ENCODE peak calls at places on chromosomes 3 and 15, in five cellular contexts. Y is upper lobe of right lung, V is aorta, O is choroid plexus epithelial cell, S is BE2C. C is an unnamed sample.
A peak's percentile ranks its signal among the peaks of the same experiment; 100 is the strongest.

GRCh38 chr15:33975023-33975565 is 6.8 kb downstream of the CHRM5 start:
- DNase-seq in Y (no peak), V (no peak), O (peak; percentile 47), S (no peak), C (no peak)

GRCh38 chr15:92883643-92884458 is 16.3 kb upstream of the CHD2 start:
- DNase-seq in Y (no peak), V (no peak), O (peak; percentile 56), S (no peak), C (no peak)

GRCh38 chr3:139448104-139448503 is 28.2 kb downstream of the RBP2 start:
- DNase-seq in Y (no peak), V (no peak), O (no peak), S (no peak), C (no peak)

GRCh38 chr3:134279466-134279865 is 28.8 kb upstream of the RYK start:
- DNase-seq in Y (no peak), V (no peak), O (peak; percentile 65), S (no peak), C (no peak)

GRCh38 chr15:85727068-85727467 is 67.7 kb downstream of the KLHL25 start:
- DNase-seq in Y (no peak), V (no peak), O (peak; percentile 75), S (no peak), C (no peak)

GRCh38 chr15:89531796-89532537 is 35.6 kb upstream of the RHCG start:
- DNase-seq in Y (no peak), V (no peak), O (peak; percentile 27), S (no peak), C (no peak)

GRCh38 chr3:78139166-78139565 is 1099.3 kb downstream of the ROBO2 start:
- DNase-seq in Y (no peak), V (no peak), O (peak; percentile 83), S (no peak), C (no peak)

GRCh38 chr3:159252274-159252673 is 450.4 kb downstream of the MFSD1 start:
- DNase-seq in Y (no peak), V (no peak), O (peak; percentile 51), S (no peak), C (no peak)

GRCh38 chr3:75294124-75294523 is 370.0 kb upstream of the FRG2C start:
- DNase-seq in Y (peak; percentile 66), V (peak; percentile 75), O (peak; percentile 36), S (peak; percentile 35), C (peak; percentile 84)

GRCh38 chr3:102374863-102375637 is 59.8 kb upstream of the ZPLD1 start:
- DNase-seq in Y (no peak), V (no peak), O (no peak), S (no peak), C (no peak)

GRCh38 chr3:141487419-141488345 is 855 bp downstream of the RASA2 start:
- DNase-seq in Y (peak; percentile 92), V (peak; percentile 89), O (peak; percentile 54), S (peak; percentile 77), C (peak; percentile 90)

GRCh38 chr3:106183762-106184391 is 315.1 kb upstream of the CBLB start:
- DNase-seq in Y (no peak), V (no peak), O (peak; percentile 93), S (no peak), C (no peak)

GRCh38 chr3:38438421-38438820 is 15.3 kb upstream of the ACVR2B start:
- DNase-seq in Y (no peak), V (no peak), O (peak; percentile 59), S (no peak), C (no peak)

GRCh38 chr15:101458158-101458895 is 31.2 kb downstream of the PCSK6 start:
- DNase-seq in Y (no peak), V (peak; percentile 43), O (no peak), S (no peak), C (peak; percentile 34)

GRCh38 chr3:53650424-53650823 is 156.0 kb downstream of the CACNA1D start:
- DNase-seq in Y (no peak), V (no peak), O (no peak), S (no peak), C (no peak)

GRCh38 chr15:59173194-59173593 is 33.4 kb upstream of the LDHAL6B start:
- DNase-seq in Y (no peak), V (no peak), O (no peak), S (no peak), C (no peak)

DNA sequence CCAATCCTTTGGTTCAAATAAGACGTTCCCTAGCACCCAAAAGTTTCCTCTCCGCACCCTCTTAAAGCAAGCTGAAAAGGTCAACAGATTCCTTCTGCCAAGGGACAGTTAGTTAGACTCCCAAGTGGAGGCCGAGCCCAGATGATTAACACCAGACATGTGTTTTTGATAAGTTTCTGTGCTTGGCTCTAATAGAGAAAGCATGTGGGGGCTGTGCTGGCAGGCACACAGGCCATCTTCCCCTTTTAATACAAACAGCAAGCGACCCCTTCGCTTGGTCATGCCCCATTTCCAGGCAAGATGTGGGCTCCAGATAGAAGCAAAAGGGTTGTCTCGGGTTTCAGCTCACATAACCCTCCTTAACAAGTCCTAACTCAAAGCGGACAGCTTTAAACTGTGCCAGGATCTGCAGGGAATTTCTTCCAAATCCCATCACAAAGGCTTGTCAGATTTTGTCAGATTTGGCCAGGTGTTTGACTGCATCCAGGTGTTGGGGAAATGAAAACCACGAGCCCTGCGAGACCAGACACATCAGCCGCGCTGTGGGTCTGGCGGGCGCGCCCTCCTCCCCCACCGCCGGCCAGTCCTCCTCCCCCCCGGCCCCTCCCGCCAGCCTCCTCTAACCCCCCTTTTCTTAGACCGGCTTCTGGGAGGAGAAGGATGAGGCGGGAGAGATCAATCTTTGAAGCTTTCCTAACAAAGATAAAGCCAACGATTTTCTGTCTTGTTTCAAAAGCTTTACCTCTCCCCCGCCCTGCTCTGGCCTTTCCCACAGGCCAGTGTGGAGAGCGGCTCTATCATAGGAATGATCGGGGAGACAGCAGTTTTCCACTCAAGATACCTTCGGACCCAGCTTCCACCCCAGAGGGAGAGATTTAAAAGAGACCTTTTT is 3.4 kb downstream of the HES1 start:
- DNase-seq in Y (peak; percentile 63), V (no peak), O (peak; percentile 79), S (peak; percentile 77), C (peak; percentile 91)
- H3K4me3 ChIP-seq in Y (peak overlapping the region; percentile 68), V (no peak overlapping the region), O (peak overlapping the region; percentile 67), S (peak overlapping the region; percentile 50), C (peak overlapping the region; percentile 76)

DNA sequence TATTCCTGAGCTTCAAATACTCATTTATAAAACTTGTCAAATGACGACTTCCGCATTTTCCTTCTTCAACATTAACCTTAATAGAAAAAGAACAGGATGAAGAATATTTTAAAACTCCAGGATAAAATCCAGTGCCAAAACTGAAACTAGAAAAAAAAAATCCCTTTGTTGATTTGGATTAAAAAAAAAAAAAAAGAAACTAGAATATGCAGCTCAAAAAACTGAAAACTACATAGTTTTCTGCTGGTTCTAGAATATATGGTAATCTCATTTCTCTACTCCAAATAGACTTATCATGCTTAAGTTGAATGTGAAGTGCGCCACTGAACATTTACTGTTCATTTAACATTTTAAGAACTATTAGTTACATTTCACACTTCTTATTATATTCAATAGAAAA is 6.0 kb downstream of the TRA2B start:
- DNase-seq in Y (no peak), V (no peak), O (no peak), S (no peak), C (no peak)
- H3K4me3 ChIP-seq in Y (peak overlapping the region; percentile 25), V (no peak overlapping the region), O (no peak overlapping the region), S (peak overlapping the region; percentile 96), C (peak overlapping the region; percentile 92)

GRCh38 chr15:67105991-67106763 is 40.8 kb downstream of the SMAD3 start:
- DNase-seq in Y (no peak), V (peak; percentile 60), O (no peak), S (no peak), C (no peak)
- H3K4me3 ChIP-seq in Y (no peak overlapping the region), V (no peak overlapping the region), O (no peak overlapping the region), S (no peak overlapping the region), C (no peak overlapping the region)

GRCh38 chr3:49871536-49872157 is 1.9 kb upstream of the CAMKV start:
- DNase-seq in Y (no peak), V (no peak), O (no peak), S (no peak), C (no peak)

GRCh38 chr3:49869525-49870126 is at the start of gene CAMKV:
- DNase-seq in Y (no peak), V (no peak), O (no peak), S (peak; percentile 72), C (peak; percentile 86)

GRCh38 chr3:49867871-49868321 is 1.8 kb downstream of the CAMKV start:
- DNase-seq in Y (no peak), V (no peak), O (peak; percentile 50), S (no peak), C (peak; percentile 93)

GRCh38 chr3:49867400-49867799 is 2.3 kb downstream of the CAMKV start:
- DNase-seq in Y (no peak), V (no peak), O (no peak), S (no peak), C (no peak)

DNA sequence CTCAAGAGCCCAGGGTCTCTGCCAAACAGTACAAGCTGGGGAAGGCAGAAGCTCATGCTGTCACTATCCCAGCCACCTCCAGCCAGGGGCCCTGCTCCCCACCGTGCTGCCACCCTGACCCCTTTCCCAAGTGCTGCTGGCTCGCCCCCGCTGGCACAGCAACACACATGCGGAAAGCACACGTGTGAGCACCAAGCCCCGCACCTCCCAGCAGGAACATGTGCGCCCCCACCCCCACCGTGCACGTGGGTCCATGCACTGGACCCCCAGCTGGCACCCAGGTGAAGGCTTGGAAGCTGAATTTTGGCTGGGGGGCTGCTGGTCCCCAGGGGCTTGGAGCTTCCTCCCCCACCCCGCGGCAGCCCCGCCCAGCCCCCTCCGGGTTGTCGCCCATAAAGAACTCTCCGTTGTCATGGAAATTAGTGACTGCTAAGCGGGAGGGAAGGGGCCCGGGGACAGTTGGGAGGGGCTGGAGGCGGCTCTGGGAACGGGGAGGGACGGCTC is 703 bp downstream of the CAMKV start:
- DNase-seq in Y (no peak), V (no peak), O (no peak), S (peak; percentile 35), C (peak; percentile 78)
- H3K4me3 ChIP-seq in Y (peak overlapping the region; percentile 31), V (no peak overlapping the region), O (no peak overlapping the region), S (peak overlapping the region; percentile 67), C (peak overlapping the region; percentile 64)

GRCh38 chr15:90570643-90571042 is 40.9 kb downstream of the CRTC3 start:
- DNase-seq in Y (no peak), V (no peak), O (no peak), S (no peak), C (no peak)
- H3K4me3 ChIP-seq in Y (no peak overlapping the region), V (no peak overlapping the region), O (no peak overlapping the region), S (no peak overlapping the region), C (no peak overlapping the region)

GRCh38 chr3:58334013-58334321 is 1.3 kb downstream of the PXK start:
- DNase-seq in Y (no peak), V (no peak), O (no peak), S (no peak), C (no peak)
- H3K4me3 ChIP-seq in Y (peak overlapping the region; percentile 85), V (peak overlapping the region; percentile 96), O (peak overlapping the region; percentile 79), S (peak overlapping the region; percentile 68), C (peak overlapping the region; percentile 82)